ENCODE peak calls at places on chromosome 5, in six cellular contexts. Q, W, P, O, V and K are unnamed samples.

GRCh38 chr5:97078958-97079357 is 63.5 kb downstream of the LIX1 start:
- DNase-seq in Q (no peak), O (no peak), P (no peak), W (no peak), V (peak), K (peak)

GRCh38 chr5:136714286-136714685 is 348.9 kb upstream of the TRPC7 start:
- DNase-seq in Q (no peak), V (no peak), O (no peak), P (no peak), W (no peak), K (no peak)

GRCh38 chr5:121698690-121699089 is 153.0 kb upstream of the FTMT start:
- DNase-seq in Q (no peak), P (no peak), V (no peak), W (no peak), O (no peak), K (no peak)

GRCh38 chr5:88502179-88503064 is 233.8 kb upstream of the TMEM161B start:
- DNase-seq in W (peak), P (no peak), V (no peak), O (no peak), Q (no peak), K (peak)

GRCh38 chr5:125367702-125368101 is 621.3 kb upstream of the ZNF608 start:
- DNase-seq in O (no peak), Q (no peak), V (no peak), P (no peak), W (no peak), K (no peak)

GRCh38 chr5:56358703-56359428 is 125.7 kb upstream of the ANKRD55 start:
- DNase-seq in Q (no peak), V (peak), W (no peak), P (peak), O (no peak), K (no peak)

GRCh38 chr5:1265026-1265425 is 29.8 kb downstream of the TERT start:
- DNase-seq in V (no peak), P (no peak), W (no peak), O (no peak), Q (no peak), K (no peak)

GRCh38 chr5:32964246-32964645 is 253.1 kb downstream of the NPR3 start:
- DNase-seq in P (no peak), V (peak), W (peak), O (no peak), Q (no peak), K (no peak)

GRCh38 chr5:150301901-150302300 is 804 bp downstream of the ARSI start:
- DNase-seq in Q (no peak), W (no peak), P (no peak), O (no peak), V (no peak), K (no peak)

GRCh38 chr5:132457371-132458225 is 33.0 kb downstream of the IRF1 start:
- DNase-seq in O (peak), Q (peak), P (no peak), V (no peak), W (no peak), K (peak)

GRCh38 chr5:80122599-80122998 is 87.5 kb downstream of the THBS4 start:
- DNase-seq in O (no peak), P (no peak), W (no peak), Q (no peak), V (no peak), K (no peak)

GRCh38 chr5:180785794-180786221 is 16.8 kb downstream of the MGAT1 start:
- DNase-seq in V (peak), P (no peak), Q (no peak), O (peak), W (peak), K (no peak)

GRCh38 chr5:171681667-171682066 is 104.0 kb upstream of the SMIM23 start:
- DNase-seq in O (no peak), V (peak), P (no peak), Q (no peak), W (peak), K (no peak)

GRCh38 chr5:1768283-1769000 is 31.2 kb downstream of the MRPL36 start:
- DNase-seq in Q (no peak), W (no peak), P (no peak), V (no peak), O (no peak), K (no peak)

GRCh38 chr5:5767286-5767928 is 344.9 kb downstream of the ICE1 start:
- DNase-seq in Q (no peak), O (no peak), P (peak), V (no peak), W (no peak), K (no peak)

GRCh38 chr5:146704949-146705665 is 173.4 kb downstream of the PPP2R2B start:
- DNase-seq in O (no peak), P (no peak), V (peak), W (no peak), Q (no peak), K (no peak)

GRCh38 chr5:159515197-159515596 is 184.9 kb upstream of the IL12B start:
- DNase-seq in Q (no peak), P (no peak), W (no peak), V (no peak), O (no peak), K (no peak)

GRCh38 chr5:2658421-2658820 is 93.1 kb downstream of the IRX2 start:
- DNase-seq in V (peak), Q (no peak), W (no peak), O (no peak), P (no peak), K (no peak)

GRCh38 chr5:114391321-114391720 is 29.5 kb downstream of the KCNN2 start:
- DNase-seq in O (no peak), P (no peak), V (no peak), W (peak), Q (no peak), K (no peak)

GRCh38 chr5:119275146-119275872 is 80.5 kb upstream of the TNFAIP8 start:
- DNase-seq in W (no peak), P (no peak), V (peak), O (no peak), Q (no peak), K (peak)

GRCh38 chr5:1666812-1667588 is 132.6 kb downstream of the MRPL36 start:
- DNase-seq in P (peak), Q (peak), W (peak), O (peak), V (no peak), K (no peak)

GRCh38 chr5:43001748-43002147 is 38.4 kb downstream of the ANXA2R start:
- DNase-seq in Q (no peak), W (no peak), V (no peak), P (no peak), O (no peak), K (no peak)

GRCh38 chr5:42995152-42995751 is 44.9 kb downstream of the ANXA2R start:
- DNase-seq in W (peak), Q (no peak), P (no peak), V (no peak), O (no peak), K (no peak)

GRCh38 chr5:43000914-43001313 is 39.2 kb downstream of the ANXA2R start:
- DNase-seq in W (no peak), V (no peak), Q (no peak), O (no peak), P (no peak), K (no peak)

GRCh38 chr5:42994285-42995151 is 45.6 kb downstream of the ANXA2R start:
- DNase-seq in P (peak), V (peak), W (peak), O (peak), Q (peak), K (peak)

DNA sequence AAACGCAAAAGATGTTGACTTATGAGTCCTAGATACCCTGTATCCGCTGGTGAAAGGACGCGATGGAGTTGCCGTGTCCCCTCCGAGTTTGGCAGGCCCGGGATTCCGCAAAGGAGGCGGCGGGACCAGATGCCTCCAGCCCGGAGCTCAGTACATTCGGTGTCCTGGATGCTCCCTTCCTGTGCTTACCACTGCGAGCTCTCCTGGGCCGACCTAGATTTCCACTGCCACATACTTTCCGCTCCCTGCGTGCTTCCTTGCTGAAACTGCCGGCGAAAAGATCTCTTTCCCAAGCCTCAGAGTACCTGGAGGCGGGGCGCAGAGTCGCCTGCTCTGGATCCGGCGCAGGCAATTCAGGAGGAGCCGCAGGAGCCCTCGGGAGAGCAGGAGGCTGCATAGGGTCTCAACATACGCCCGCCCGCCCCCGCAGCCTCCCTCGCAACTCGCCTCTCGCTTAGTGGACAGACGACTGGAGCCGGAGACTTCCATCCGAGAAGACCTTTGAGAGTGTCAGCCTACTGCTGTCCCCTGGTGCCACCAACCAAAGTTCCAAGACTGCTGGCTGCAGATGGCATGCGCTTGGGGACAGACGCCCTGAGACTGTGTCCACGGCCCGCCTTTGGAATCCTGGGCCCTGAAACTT is 39.8 kb downstream of the ANXA2R start:
- DNase-seq in P (no peak), W (no peak), O (no peak), Q (no peak), V (peak), K (no peak)
- H3K4me3 ChIP-seq in P (peak), W (peak), O (peak), Q (no peak), V (peak), K (no peak)

DNA sequence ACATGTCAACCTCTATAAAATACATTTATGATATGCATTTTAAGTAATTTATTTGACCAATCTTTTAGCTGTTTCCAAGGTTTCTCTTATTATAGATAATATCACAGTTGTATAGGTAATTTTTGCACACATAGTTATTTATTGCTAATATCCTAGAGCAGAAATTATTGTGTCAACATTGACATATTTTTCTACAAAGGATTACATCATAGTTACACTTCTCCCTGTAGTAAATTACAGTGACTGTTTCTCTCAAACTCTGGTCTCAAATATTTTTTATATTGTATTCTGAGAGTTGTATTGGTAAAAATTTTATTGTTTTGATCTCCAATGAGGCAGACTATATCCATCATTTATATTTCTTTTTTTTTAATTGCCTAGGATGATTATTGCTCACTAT is 714.4 kb upstream of the CDH6 start:
- DNase-seq in Q (no peak), V (no peak), P (no peak), W (no peak), O (no peak), K (no peak)
- TF ChIP-seq CTCF in Q (no peak), V (no peak), P (no peak), W (no peak), O (no peak), K (no peak)

GRCh38 chr5:172786736-172787462 is 15.9 kb upstream of the DUSP1 start:
- DNase-seq in W (no peak), Q (no peak), P (no peak), O (peak), V (no peak), K (no peak)

GRCh38 chr5:172791291-172791690 is 20.3 kb upstream of the DUSP1 start:
- DNase-seq in P (no peak), V (no peak), W (no peak), O (no peak), Q (no peak), K (no peak)

GRCh38 chr5:172790496-172790889 is 19.5 kb upstream of the DUSP1 start:
- DNase-seq in Q (no peak), V (no peak), P (no peak), W (no peak), O (no peak), K (no peak)

GRCh38 chr5:172789687-172790495 is 18.9 kb upstream of the DUSP1 start:
- DNase-seq in P (no peak), Q (no peak), V (no peak), W (no peak), O (peak), K (no peak)

DNA sequence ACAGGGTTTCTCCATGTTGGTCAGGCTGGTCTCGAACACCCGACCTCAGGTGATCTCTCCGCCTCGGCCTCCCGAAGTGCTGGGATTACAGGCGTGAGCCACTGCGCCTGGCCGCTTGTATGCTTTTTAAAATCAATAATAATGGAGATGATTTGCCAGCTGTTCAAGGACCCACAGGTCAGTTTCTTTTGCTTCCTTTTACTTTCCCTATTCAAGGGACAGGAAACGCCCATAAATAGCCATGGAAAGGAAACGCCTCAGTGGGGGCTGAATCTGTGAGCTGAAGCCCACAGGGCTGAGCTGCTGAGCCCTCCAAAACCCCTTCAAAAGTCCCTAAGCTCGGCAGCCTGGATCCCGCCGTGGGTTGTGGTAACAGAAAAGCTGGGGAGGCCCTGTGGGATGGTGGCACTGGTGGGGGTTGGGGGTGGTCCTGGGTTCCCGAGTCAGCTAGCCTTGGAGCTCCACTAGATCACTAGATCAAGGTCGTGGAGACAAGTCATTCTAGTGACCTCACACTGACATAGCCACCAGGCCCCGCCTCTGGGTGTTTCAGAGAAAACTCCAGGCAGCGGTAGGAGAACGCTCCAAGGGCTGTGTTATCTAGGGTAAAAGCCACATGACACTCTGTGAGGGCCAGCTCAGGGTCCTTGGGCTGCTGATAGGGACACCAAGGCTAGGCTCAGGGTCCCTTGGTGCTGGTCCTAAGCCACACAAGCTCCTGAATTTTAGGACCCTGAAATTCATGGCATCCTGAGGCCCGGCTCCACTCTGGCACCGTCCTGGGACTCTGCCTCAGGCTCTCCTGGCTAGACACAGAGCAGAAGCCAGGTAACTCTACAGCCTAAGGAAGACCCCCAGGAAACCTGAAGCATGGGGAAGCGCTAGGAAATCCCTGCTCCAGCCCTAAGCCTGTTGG is 18.0 kb upstream of the DUSP1 start:
- DNase-seq in P (peak), Q (peak), V (no peak), O (peak), W (no peak), K (peak)
- H3K4me3 ChIP-seq in P (peak), Q (no peak), V (no peak), O (no peak), W (no peak), K (no peak)

GRCh38 chr5:155773680-155774079 is 553.3 kb upstream of the SGCD start:
- DNase-seq in P (no peak), W (no peak), Q (no peak), V (no peak), O (no peak), K (no peak)

GRCh38 chr5:155767480-155767879 is 559.5 kb upstream of the SGCD start:
- DNase-seq in Q (no peak), P (no peak), W (no peak), V (no peak), O (no peak), K (peak)

GRCh38 chr5:155768342-155768741 is 558.6 kb upstream of the SGCD start:
- DNase-seq in V (no peak), Q (no peak), O (no peak), W (no peak), P (no peak), K (no peak)

GRCh38 chr5:155772009-155772662 is 554.8 kb upstream of the SGCD start:
- DNase-seq in P (no peak), Q (no peak), O (no peak), V (no peak), W (no peak), K (no peak)
- TF ChIP-seq CTCF in P (no peak), Q (no peak), O (no peak), V (no peak), W (no peak), K (no peak)

GRCh38 chr5:73435640-73436534 is 12.7 kb downstream of the FOXD1 start:
- DNase-seq in O (no peak), V (no peak), W (no peak), Q (no peak), P (no peak), K (no peak)

GRCh38 chr5:73436535-73437125 is 11.9 kb downstream of the FOXD1 start:
- DNase-seq in O (no peak), V (no peak), Q (no peak), P (no peak), W (no peak), K (no peak)

GRCh38 chr5:73438048-73438896 is 10.3 kb downstream of the FOXD1 start:
- DNase-seq in V (no peak), P (no peak), Q (no peak), O (no peak), W (no peak), K (no peak)

GRCh38 chr5:73438897-73439470 is 9.6 kb downstream of the FOXD1 start:
- DNase-seq in O (no peak), P (no peak), Q (no peak), V (no peak), W (no peak), K (no peak)

GRCh38 chr5:73437126-73438047 is 11.2 kb downstream of the FOXD1 start:
- DNase-seq in V (peak), Q (peak), W (peak), O (no peak), P (peak), K (no peak)
- H3K4me3 ChIP-seq in V (peak), Q (no peak), W (peak), O (no peak), P (peak), K (no peak)

GRCh38 chr5:109409061-109409843 is 522 bp downstream of the PJA2 start:
- DNase-seq in V (peak), P (peak), Q (peak), O (peak), W (peak), K (peak)
- TF ChIP-seq CTCF in V (no peak), P (no peak), Q (no peak), O (no peak), W (no peak), K (no peak)